ENCODE peak calls at places on chromosomes 1 and 21, in ten cellular contexts. C is hepatic stellate cell; P is NCI-H2081 treated with DMSO at 0.1 percent for 48 hours; E is germinal center; H is CD4-positive, alpha-beta T cell; D is neural crest cell; V is fibroblast of the aortic adventitia; U is astrocyte of the spinal cord; O is astrocyte of the cerebellum; X is stromal cell of bone marrow. Z is an unnamed sample.

GRCh38 chr1:154627247-154628121 is 19.5 kb upstream of the ADAR start:
- DNase-seq in C (peak), P (peak), E (peak), H (peak), D (peak), V (peak), U (peak), O (peak), X (peak), Z (peak)

GRCh38 chr1:35726814-35727433 is 8.2 kb upstream of the C1orf216 start:
- DNase-seq in C (peak), P (peak), E (peak), H (peak), D (peak), V (peak), U (peak), O (peak), X (no peak), Z (peak)

GRCh38 chr1:185745165-185745564 is 11.0 kb downstream of the HMCN1 start:
- DNase-seq in C (peak), P (no peak), E (no peak), H (no peak), D (no peak), V (no peak), U (no peak), O (no peak), X (no peak), Z (no peak)

GRCh38 chr1:144551107-144551542 is 41.6 kb upstream of the PPIAL4F start:
- DNase-seq in C (no peak), P (no peak), E (no peak), H (no peak), D (no peak), V (no peak), U (no peak), O (no peak), X (no peak), Z (no peak)

GRCh38 chr1:91624331-91624730 is 123.7 kb downstream of the CDC7 start:
- DNase-seq in C (no peak), P (no peak), E (no peak), H (no peak), D (no peak), V (no peak), U (no peak), O (no peak), X (no peak), Z (no peak)

GRCh38 chr1:37471345-37472231 is 2.8 kb upstream of the ZC3H12A start:
- DNase-seq in C (peak), P (no peak), E (no peak), H (no peak), D (no peak), V (peak), U (peak), O (peak), X (peak), Z (peak)

GRCh38 chr21:26966978-26967913 is at the start of gene ADAMTS5:
- DNase-seq in C (peak), P (no peak), E (no peak), H (no peak), D (peak), V (peak), U (peak), O (no peak), X (peak), Z (peak)

GRCh38 chr1:20199410-20199809 is 13.1 kb upstream of the PLA2G2C start:
- DNase-seq in C (no peak), P (no peak), E (no peak), H (no peak), D (no peak), V (no peak), U (no peak), O (no peak), X (no peak), Z (no peak)

GRCh38 chr1:161843156-161843555 is 77.0 kb downstream of the ATF6 start:
- DNase-seq in C (no peak), P (no peak), E (no peak), H (no peak), D (no peak), V (peak), U (no peak), O (peak), X (no peak), Z (no peak)

GRCh38 chr1:243742814-243743213 is 107.2 kb downstream of the AKT3 start:
- DNase-seq in C (peak), P (no peak), E (no peak), H (no peak), D (no peak), V (peak), U (peak), O (no peak), X (peak), Z (no peak)

GRCh38 chr1:17305576-17306095 is 2.4 kb upstream of the PADI4 start:
- DNase-seq in C (no peak), P (no peak), E (no peak), H (no peak), D (no peak), V (no peak), U (no peak), O (no peak), X (no peak), Z (no peak)

GRCh38 chr1:209600541-209600940 is 17.0 kb downstream of the CAMK1G start:
- DNase-seq in C (no peak), P (no peak), E (no peak), H (no peak), D (no peak), V (peak), U (no peak), O (no peak), X (no peak), Z (no peak)

GRCh38 chr1:5959667-5960230 is 32.5 kb downstream of the NPHP4 start:
- DNase-seq in C (no peak), P (no peak), E (no peak), H (no peak), D (no peak), V (no peak), U (no peak), O (no peak), X (no peak), Z (no peak)

GRCh38 chr1:166601650-166602049 is 237.6 kb upstream of the POGK start:
- DNase-seq in C (no peak), P (no peak), E (no peak), H (no peak), D (no peak), V (no peak), U (no peak), O (no peak), X (no peak), Z (no peak)

Z was measured in stomach.